ENCODE peak calls at places on chromosome 18, in nine cellular contexts. Z is MV-4-11; H is memory B cell; Q is GM23248; I is globus pallidus; V is frontal cortex; O is activated T-helper 9 cell treated with anti-CD3 and anti-CD28 coated beads, Interleukin-2, amount 50 U/mL, for 16 hours; J is GM12865; L is stimulated activated CD4-positive, alpha-beta T cell treated with anti-CD3 and anti-CD28 coated beads, Interleukin-4, amount 100 ng/mL, for 4 hours. R is an unnamed sample.

GRCh38 chr18:76546282-76546572 is 51.2 kb upstream of the ZNF516 start:
- DNase-seq in Z (no peak), H (no peak), Q (no peak), I (no peak), V (no peak), O (no peak), J (no peak), L (no peak), R (no peak)

GRCh38 chr18:31105733-31106132 is 3.5 kb upstream of the DSC2 start:
- DNase-seq in Z (no peak), H (no peak), Q (no peak), I (no peak), V (no peak), O (no peak), J (peak), L (no peak), R (no peak)

GRCh38 chr18:13474907-13475306 is 251.5 kb downstream of the FAM210A start:
- DNase-seq in Z (no peak), H (no peak), Q (peak), I (no peak), V (no peak), O (no peak), J (no peak), L (no peak), R (no peak)

GRCh38 chr18:47594621-47595086 is 335.8 kb downstream of the SMAD2 start:
- DNase-seq in Z (no peak), H (no peak), Q (no peak), I (no peak), V (no peak), O (no peak), J (no peak), L (no peak), R (no peak)

GRCh38 chr18:13543811-13544732 is 182.3 kb downstream of the FAM210A start:
- DNase-seq in Z (no peak), H (no peak), Q (no peak), I (no peak), V (no peak), O (no peak), J (no peak), L (no peak), R (no peak)

GRCh38 chr18:60549338-60549960 is 176.9 kb upstream of the MC4R start:
- DNase-seq in Z (peak), H (no peak), Q (peak), I (peak), V (peak), O (no peak), J (peak), L (no peak), R (peak)

GRCh38 chr18:60471652-60472051 is 99.1 kb upstream of the MC4R start:
- DNase-seq in Z (no peak), H (no peak), Q (peak), I (no peak), V (no peak), O (no peak), J (no peak), L (no peak), R (no peak)

GRCh38 chr18:77068321-77068841 is 64.2 kb downstream of the MBP start:
- DNase-seq in Z (peak), H (no peak), Q (peak), I (no peak), V (no peak), O (no peak), J (peak), L (no peak), R (no peak)

GRCh38 chr18:48859311-48860275 is 91.2 kb downstream of the SMAD7 start:
- DNase-seq in Z (no peak), H (no peak), Q (no peak), I (peak), V (peak), O (no peak), J (no peak), L (no peak), R (no peak)

GRCh38 chr18:75208055-75208835 is 694 bp downstream of the PTGR3 start:
- DNase-seq in Z (peak), H (peak), Q (peak), I (no peak), V (peak), O (peak), J (peak), L (peak), R (peak)

GRCh38 chr18:8662574-8663255 is 42.6 kb upstream of the MTCL1 start:
- DNase-seq in Z (no peak), H (no peak), Q (no peak), I (no peak), V (no peak), O (no peak), J (no peak), L (no peak), R (no peak)

GRCh38 chr18:23458830-23459529 is 5.9 kb downstream of the RIOK3 start:
- DNase-seq in Z (no peak), H (no peak), Q (no peak), I (no peak), V (no peak), O (no peak), J (no peak), L (no peak), R (no peak)

GRCh38 chr18:21300035-21300434 is 58.0 kb downstream of the GREB1L start:
- DNase-seq in Z (no peak), H (no peak), Q (no peak), I (no peak), V (no peak), O (no peak), J (no peak), L (no peak), R (no peak)

GRCh38 chr18:54926593-54927297 is 32.5 kb downstream of the CCDC68 start:
- DNase-seq in Z (no peak), H (no peak), Q (peak), I (no peak), V (no peak), O (no peak), J (no peak), L (no peak), R (no peak)

GRCh38 chr18:54742654-54743053 is 85.6 kb upstream of the RAB27B start:
- DNase-seq in Z (no peak), H (no peak), Q (peak), I (peak), V (no peak), O (no peak), J (no peak), L (no peak), R (no peak)

GRCh38 chr18:55477537-55478300 is 110.3 kb downstream of the TCF4 start:
- DNase-seq in Z (peak), H (peak), Q (peak), I (peak), V (no peak), O (no peak), J (peak), L (no peak), R (peak)

GRCh38 chr18:56207989-56208388 is 430.4 kb downstream of the TXNL1 start:
- DNase-seq in Z (no peak), H (no peak), Q (no peak), I (no peak), V (no peak), O (no peak), J (no peak), L (no peak), R (no peak)

GRCh38 chr18:12968619-12969018 is 20.8 kb downstream of the SEH1L start:
- DNase-seq in Z (no peak), H (no peak), Q (peak), I (no peak), V (no peak), O (no peak), J (no peak), L (no peak), R (no peak)

GRCh38 chr18:9049495-9049809 is 53.0 kb upstream of the NDUFV2 start:
- DNase-seq in Z (no peak), H (no peak), Q (no peak), I (no peak), V (no peak), O (no peak), J (no peak), L (no peak), R (no peak)

GRCh38 chr18:8322486-8322885 is 286.8 kb upstream of the RAB12 start:
- DNase-seq in Z (no peak), H (no peak), Q (no peak), I (no peak), V (no peak), O (no peak), J (no peak), L (no peak), R (no peak)

GRCh38 chr18:25164211-25164836 is 187.6 kb downstream of the ZNF521 start:
- DNase-seq in Z (no peak), H (no peak), Q (peak), I (no peak), V (no peak), O (no peak), J (peak), L (no peak), R (peak)

GRCh38 chr18:79380816-79381806 is 14.6 kb upstream of the NFATC1 start:
- DNase-seq in Z (peak), H (peak), Q (peak), I (peak), V (peak), O (peak), J (peak), L (peak), R (no peak)

GRCh38 chr18:59799383-59800015 is 100.3 kb upstream of the PMAIP1 start:
- DNase-seq in Z (no peak), H (no peak), Q (no peak), I (no peak), V (no peak), O (no peak), J (no peak), L (no peak), R (peak)

GRCh38 chr18:30150466-30151019 is 892.0 kb downstream of the DSC3 start:
- DNase-seq in Z (no peak), H (no peak), Q (no peak), I (no peak), V (no peak), O (no peak), J (no peak), L (no peak), R (no peak)

GRCh38 chr18:64017870-64018269 is 48.0 kb downstream of the SERPINB8 start:
- DNase-seq in Z (peak), H (no peak), Q (peak), I (peak), V (no peak), O (no peak), J (peak), L (no peak), R (peak)

GRCh38 chr18:59233017-59233410 is 13.1 kb downstream of the GRP start:
- DNase-seq in Z (no peak), H (no peak), Q (peak), I (no peak), V (no peak), O (no peak), J (no peak), L (no peak), R (no peak)

GRCh38 chr18:59634096-59634495 is 63.1 kb downstream of the CCBE1 start:
- DNase-seq in Z (no peak), H (no peak), Q (peak), I (no peak), V (no peak), O (no peak), J (no peak), L (no peak), R (no peak)

GRCh38 chr18:28666216-28666615 is 489.3 kb upstream of the CDH2 start:
- DNase-seq in Z (no peak), H (no peak), Q (no peak), I (no peak), V (no peak), O (no peak), J (no peak), L (no peak), R (no peak)

GRCh38 chr18:32770181-32770650 is 2.6 kb downstream of the KLHL14 start:
- DNase-seq in Z (no peak), H (peak), Q (no peak), I (no peak), V (no peak), O (no peak), J (no peak), L (peak), R (no peak)

GRCh38 chr18:52723456-52724065 is 383.6 kb downstream of the DCC start:
- DNase-seq in Z (no peak), H (no peak), Q (no peak), I (no peak), V (no peak), O (no peak), J (no peak), L (no peak), R (no peak)